ENCODE peak calls at places on chromosome 1, in ten cellular contexts. V is esophagus squamous epithelium, S is BE2C, X is mesendoderm, C is left lung, H is endodermal cell, M is SJSA1, D is right lobe of liver, R is lower leg skin, N is astrocyte of the spinal cord. E is an unnamed sample.
A peak's percentile ranks its signal among the peaks of the same experiment; 100 is the strongest.

GRCh38 chr1:214123061-214123784 is 135.4 kb downstream of the PROX1 start:
- DNase-seq in V (no peak), S (peak; percentile 59), X (peak; percentile 97), C (no peak), H (peak; percentile 92), M (no peak), D (peak; percentile 71), R (no peak), N (peak; percentile 72), E (peak; percentile 57)

GRCh38 chr1:17365271-17365670 is 6.7 kb upstream of the PADI6 start:
- DNase-seq in V (no peak), S (no peak), X (no peak), C (no peak), H (no peak), M (no peak), D (no peak), R (no peak), N (no peak), E (no peak)

GRCh38 chr1:226987623-226988336 is 47.7 kb downstream of the COQ8A start:
- DNase-seq in V (no peak), S (no peak), X (no peak), C (no peak), H (no peak), M (no peak), D (no peak), R (peak; percentile 76), N (no peak), E (no peak)

GRCh38 chr1:152461544-152461943 is 47.5 kb upstream of the CRNN start:
- DNase-seq in V (no peak), S (peak; percentile 66), X (peak; percentile 57), C (no peak), H (peak; percentile 51), M (peak; percentile 60), D (peak; percentile 64), R (peak; percentile 70), N (peak; percentile 56), E (peak; percentile 79)

GRCh38 chr1:30738040-30738441 is 14.7 kb upstream of the MATN1 start:
- DNase-seq in V (no peak), S (no peak), X (peak; percentile 57), C (no peak), H (no peak), M (no peak), D (no peak), R (no peak), N (no peak), E (no peak)

GRCh38 chr1:183932412-183932811 is 105.1 kb downstream of the COLGALT2 start:
- DNase-seq in V (no peak), S (no peak), X (no peak), C (peak; percentile 81), H (no peak), M (no peak), D (no peak), R (peak; percentile 92), N (peak; percentile 87), E (no peak)

GRCh38 chr1:44830900-44831304 is 12.2 kb downstream of the PTCH2 start:
- DNase-seq in V (no peak), S (no peak), X (no peak), C (no peak), H (peak; percentile 54), M (no peak), D (no peak), R (no peak), N (no peak), E (no peak)

GRCh38 chr1:34549199-34549598 is 205.6 kb upstream of the GJB5 start:
- DNase-seq in V (no peak), S (peak; percentile 49), X (peak; percentile 75), C (no peak), H (peak; percentile 91), M (no peak), D (peak; percentile 56), R (no peak), N (no peak), E (peak; percentile 42)

GRCh38 chr1:41892211-41892840 is 26.4 kb downstream of the HIVEP3 start:
- DNase-seq in V (no peak), S (no peak), X (no peak), C (no peak), H (no peak), M (peak; percentile 22), D (peak; percentile 23), R (no peak), N (no peak), E (no peak)

GRCh38 chr1:27325286-27325685 is 3.3 kb downstream of the TMEM222 start:
- DNase-seq in V (no peak), S (no peak), X (no peak), C (no peak), H (no peak), M (no peak), D (no peak), R (no peak), N (no peak), E (no peak)

GRCh38 chr1:39788758-39789570 is at the start of gene BMP8B:
- DNase-seq in V (peak; percentile 20), S (peak; percentile 72), X (peak; percentile 23), C (peak; percentile 93), H (peak; percentile 85), M (peak; percentile 59), D (peak; percentile 61), R (no peak), N (no peak), E (peak; percentile 81)

GRCh38 chr1:39789571-39790110 is 976 bp upstream of the BMP8B start:
- DNase-seq in V (no peak), S (no peak), X (peak; percentile 22), C (no peak), H (no peak), M (no peak), D (no peak), R (no peak), N (no peak), E (no peak)

GRCh38 chr1:39787468-39787867 is 1.2 kb downstream of the BMP8B start:
- DNase-seq in V (no peak), S (no peak), X (no peak), C (no peak), H (no peak), M (no peak), D (peak; percentile 41), R (no peak), N (no peak), E (no peak)

GRCh38 chr1:39791838-39792237 is 3.2 kb upstream of the BMP8B start:
- DNase-seq in V (no peak), S (no peak), X (no peak), C (no peak), H (no peak), M (no peak), D (no peak), R (no peak), N (no peak), E (no peak)

DNA sequence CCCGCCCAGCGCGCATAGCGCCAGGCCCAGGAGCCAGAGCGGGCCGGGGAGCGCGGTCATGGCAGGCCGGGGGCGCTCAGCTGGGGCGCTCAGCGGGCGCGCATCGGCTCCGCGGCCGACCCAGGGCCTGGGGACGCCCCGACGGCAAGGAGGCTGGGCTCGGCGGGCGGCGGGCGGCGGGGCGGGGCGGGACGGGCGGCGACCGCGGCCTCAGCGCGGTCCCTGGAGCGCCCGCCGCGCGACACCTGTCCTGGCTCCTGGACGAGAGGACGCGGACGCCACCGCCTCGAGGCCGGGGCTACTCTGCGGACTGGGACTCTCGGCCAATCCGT is 273 bp downstream of the BMP8B start:
- DNase-seq in V (no peak), S (no peak), X (no peak), C (no peak), H (no peak), M (no peak), D (no peak), R (no peak), N (no peak), E (no peak)
- H3K4me3 ChIP-seq in V (peak overlapping the region; percentile 72), S (peak overlapping the region; percentile 37), X (no peak overlapping the region), C (peak overlapping the region; percentile 34), H (no peak overlapping the region), M (peak overlapping the region; percentile 51), D (peak overlapping the region; percentile 31), R (peak overlapping the region; percentile 30), N (no peak overlapping the region), E (peak overlapping the region; percentile 53)

DNA sequence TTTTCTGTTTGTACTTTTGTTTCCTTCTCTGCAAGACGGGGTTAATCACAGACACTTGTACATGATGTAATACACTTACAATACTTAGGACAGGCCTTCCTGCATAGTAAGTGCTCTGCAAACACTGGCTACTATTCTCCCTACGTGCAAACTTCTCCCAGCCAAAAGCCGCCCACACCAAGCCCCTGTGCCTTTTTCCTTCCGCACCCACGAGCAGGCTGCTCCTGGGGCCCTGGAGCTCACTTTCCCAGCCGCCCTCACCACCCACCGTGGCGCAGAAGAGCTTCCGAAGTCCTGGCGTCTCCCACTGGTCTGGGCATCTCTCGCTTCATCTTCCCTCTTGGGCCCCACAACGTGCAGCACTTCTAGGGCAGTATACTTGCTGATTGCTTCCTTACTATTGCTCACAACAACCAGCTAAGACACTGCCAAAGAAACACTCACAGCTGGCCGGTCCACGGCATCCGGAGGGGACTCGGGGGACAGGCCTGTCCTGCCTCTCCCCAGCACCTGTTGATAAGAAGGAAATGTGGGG is 22.5 kb upstream of the GPR157 start:
- DNase-seq in V (no peak), S (no peak), X (no peak), C (peak; percentile 66), H (no peak), M (no peak), D (no peak), R (no peak), N (peak; percentile 37), E (no peak)
- H3K4me3 ChIP-seq in V (no peak overlapping the region), S (no peak overlapping the region), X (no peak overlapping the region), C (no peak overlapping the region), H (no peak overlapping the region), M (no peak overlapping the region), D (no peak overlapping the region), R (no peak overlapping the region), N (no peak overlapping the region), E (no peak overlapping the region)

DNA sequence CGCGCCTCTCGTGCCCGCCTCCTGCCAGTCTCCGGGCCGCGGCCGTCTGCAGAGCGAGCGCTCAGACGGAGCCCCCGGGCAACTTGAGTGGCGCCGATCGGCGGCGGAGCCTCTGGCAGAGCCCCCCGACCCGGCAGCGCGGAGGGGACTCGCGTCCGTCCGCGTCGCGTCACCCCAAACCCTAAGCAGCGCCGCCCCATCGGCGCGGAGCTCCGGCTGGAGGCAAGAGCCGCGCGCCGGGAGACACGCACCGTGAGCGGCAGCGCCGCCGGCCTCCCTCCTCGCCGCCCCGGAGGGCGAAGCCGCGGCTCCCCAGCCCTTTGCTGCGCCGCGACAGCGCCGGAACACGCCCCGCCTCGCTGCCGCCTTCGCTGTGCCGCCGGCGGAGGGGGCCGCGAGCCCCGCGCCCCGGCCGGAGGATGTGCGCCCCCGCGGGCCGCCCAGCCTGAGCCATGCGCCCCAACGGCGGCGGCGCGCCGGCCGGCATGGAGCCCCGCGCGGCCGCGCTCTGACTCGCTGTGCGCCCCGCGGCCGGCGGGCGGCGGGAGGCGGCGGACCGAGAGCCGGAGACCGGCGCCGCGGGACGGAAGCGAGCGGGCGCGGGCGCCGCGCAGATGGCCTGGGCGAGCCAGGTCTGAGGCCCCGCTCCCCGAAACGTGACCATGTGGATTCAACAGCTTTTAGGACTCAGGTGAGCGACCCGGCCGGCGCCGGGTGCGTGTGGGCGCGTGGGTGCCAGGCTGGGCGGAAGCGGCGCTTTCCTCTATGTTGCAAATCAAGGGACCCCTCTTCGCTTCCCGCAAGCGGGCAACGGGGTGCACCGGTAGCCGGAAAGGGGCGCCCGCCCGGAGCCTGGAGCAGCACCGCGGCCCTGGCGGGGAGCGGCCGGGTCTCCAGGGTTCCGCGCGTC is 610 bp downstream of the AJAP1 start:
- DNase-seq in V (no peak), S (no peak), X (no peak), C (no peak), H (peak; percentile 71), M (no peak), D (no peak), R (no peak), N (no peak), E (no peak)
- H3K4me3 ChIP-seq in V (peak overlapping the region; percentile 42), S (no peak overlapping the region), X (no peak overlapping the region), C (no peak overlapping the region), H (peak overlapping the region; percentile 76), M (no peak overlapping the region), D (no peak overlapping the region), R (no peak overlapping the region), N (no peak overlapping the region), E (peak overlapping the region; percentile 36)

GRCh38 chr1:207822602-207823451 is 71.0 kb downstream of the CD46 start:
- DNase-seq in V (peak; percentile 58), S (peak; percentile 89), X (peak; percentile 59), C (no peak), H (peak; percentile 71), M (no peak), D (peak; percentile 94), R (peak; percentile 95), N (no peak), E (no peak)
- H3K4me3 ChIP-seq in V (peak overlapping the region; percentile 60), S (peak overlapping the region; percentile 75), X (no peak overlapping the region), C (peak overlapping the region; percentile 38), H (no peak overlapping the region), M (no peak overlapping the region), D (peak overlapping the region; percentile 52), R (peak overlapping the region; percentile 32), N (no peak overlapping the region), E (no peak overlapping the region)